ENCODE peak calls at places on chromosomes 1 and 21, in five cellular contexts. D, V, F, I and Z are unnamed samples.

GRCh38 chr1:25893072-25893604 is 13.1 kb downstream of the STMN1 start:
- DNase-seq in F (no peak), V (no peak), D (no peak), I (no peak), Z (no peak)

GRCh38 chr1:218656301-218657037 is 311.3 kb downstream of the TGFB2 start:
- DNase-seq in I (no peak), V (no peak), D (no peak), F (no peak), Z (peak)

GRCh38 chr1:52603680-52604501 is 1.7 kb downstream of the GPX7 start:
- DNase-seq in I (no peak), F (no peak), D (no peak), V (no peak), Z (no peak)

GRCh38 chr1:8013800-8014199 is 12.3 kb downstream of the ERRFI1 start:
- DNase-seq in F (no peak), V (no peak), D (no peak), I (no peak), Z (no peak)

GRCh38 chr21:39900491-39900890 is 33.3 kb downstream of the PCP4 start:
- DNase-seq in I (no peak), D (peak), V (no peak), F (no peak), Z (no peak)

GRCh38 chr1:222057162-222057561 is 315.3 kb upstream of the DUSP10 start:
- DNase-seq in D (no peak), I (no peak), F (no peak), V (peak), Z (no peak)

GRCh38 chr21:26834181-26834945 is 10.8 kb downstream of the ADAMTS1 start:
- DNase-seq in V (no peak), I (no peak), F (no peak), D (peak), Z (no peak)

GRCh38 chr1:193283026-193283425 is 96.6 kb upstream of the B3GALT2 start:
- DNase-seq in V (no peak), D (peak), I (no peak), F (peak), Z (no peak)

GRCh38 chr21:43956667-43957030 is 55.5 kb upstream of the TRAPPC10 start:
- DNase-seq in D (no peak), V (no peak), F (no peak), I (no peak), Z (no peak)

GRCh38 chr1:1910651-1911389 is 4.2 kb upstream of the CALML6 start:
- DNase-seq in V (no peak), D (no peak), F (no peak), I (no peak), Z (no peak)

GRCh38 chr1:77831976-77832695 is 52.7 kb downstream of the MIGA1 start:
- DNase-seq in V (no peak), I (no peak), D (no peak), F (no peak), Z (peak)

GRCh38 chr21:17585875-17586450 is 26.7 kb downstream of the BTG3 start:
- DNase-seq in D (peak), I (peak), F (peak), V (no peak), Z (peak)

GRCh38 chr1:233327938-233328660 is 575 bp downstream of the MAP3K21 start:
- DNase-seq in F (no peak), V (no peak), D (peak), I (no peak), Z (peak)
- TF ChIP-seq EZH2 in F (no peak), V (no peak), D (no peak), I (no peak), Z (peak)

GRCh38 chr1:64981602-64981981 is 15.2 kb upstream of the JAK1 start:
- DNase-seq in D (no peak), F (no peak), V (no peak), I (no peak), Z (no peak)
- TF ChIP-seq POLR2AphosphoS5 in D (no peak), F (no peak), V (no peak), I (no peak), Z (no peak)

DNA sequence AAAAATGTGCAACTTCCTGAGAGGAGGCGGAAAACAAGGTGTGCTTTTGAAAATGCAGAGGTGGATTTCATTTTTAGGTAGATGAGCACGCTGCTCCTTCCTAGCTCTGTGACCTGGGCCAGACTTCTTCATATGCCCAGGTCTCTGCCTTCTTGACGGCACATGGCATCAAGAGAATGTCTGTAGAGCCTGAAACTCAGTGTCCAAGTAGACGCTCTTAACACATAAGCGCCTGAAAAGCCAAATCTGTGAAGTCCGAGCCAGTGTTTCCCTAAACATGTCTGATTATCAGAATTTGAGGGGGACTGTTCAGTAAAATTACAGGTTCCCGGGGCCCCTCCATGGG is 25.7 kb downstream of the FHAD1 start:
- DNase-seq in F (no peak), I (no peak), V (no peak), D (no peak), Z (no peak)
- TF ChIP-seq EZH2 in F (no peak), I (no peak), V (no peak), D (no peak), Z (no peak)

GRCh38 chr1:39737546-39738169 is 1.0 kb upstream of the PPIE start:
- DNase-seq in D (no peak), V (no peak), F (no peak), I (peak), Z (no peak)

GRCh38 chr1:39733161-39733560 is 5.5 kb upstream of the PPIE start:
- DNase-seq in V (no peak), D (no peak), I (no peak), F (no peak), Z (no peak)

GRCh38 chr1:39735731-39736130 is 3.0 kb upstream of the PPIE start:
- DNase-seq in V (no peak), I (no peak), D (no peak), F (no peak), Z (no peak)

DNA sequence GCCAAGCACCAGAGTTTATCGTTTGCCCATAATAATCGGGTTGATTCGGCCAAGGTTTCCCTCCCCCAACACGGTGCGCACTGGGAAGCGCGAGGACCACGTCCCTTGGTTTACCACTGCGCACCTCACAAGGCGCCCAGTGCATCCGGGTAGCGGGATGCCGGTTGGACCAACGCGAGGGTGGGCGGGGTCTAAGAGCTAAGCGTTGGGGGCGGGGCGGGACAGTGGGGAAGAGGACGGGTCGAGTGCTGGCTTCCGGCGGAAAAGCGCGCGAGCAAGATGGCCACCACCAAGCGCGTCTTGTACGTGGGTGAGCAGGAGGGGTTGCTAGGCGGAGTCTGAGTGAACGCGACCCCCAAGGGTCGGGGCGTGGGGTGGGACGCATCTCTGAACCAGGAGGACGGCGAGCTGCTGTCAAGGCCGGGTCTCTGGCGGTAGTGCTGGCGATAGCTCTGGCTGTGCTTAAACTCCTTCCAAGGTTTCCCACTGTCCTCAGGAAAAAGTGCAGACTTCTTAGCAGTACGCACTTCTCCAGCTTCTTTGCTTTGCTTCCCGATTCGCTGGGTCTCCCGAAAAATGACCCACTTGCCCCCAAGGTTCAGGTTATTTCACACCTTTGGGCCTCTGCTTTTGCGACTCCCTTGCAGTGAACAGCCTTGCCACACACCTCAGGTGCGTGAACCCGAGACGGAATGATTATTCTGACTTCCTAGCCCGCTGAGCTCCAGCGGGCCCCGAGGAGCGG is at the start of gene PPIE:
- DNase-seq in I (peak), D (peak), V (peak), F (peak), Z (peak)
- TF ChIP-seq POLR2AphosphoS5 in I (peak), D (peak), V (peak), F (peak), Z (peak)